ENCODE peak calls at places on chromosome 20, in seven cellular contexts. L is breast epithelium, A is uterus, J is left ventricle myocardium inferior, D is psoas muscle, I is H7, T is fibroblast of lung. R is an unnamed sample.
A peak's percentile ranks its signal among the peaks of the same experiment; 100 is the strongest.

GRCh38 chr20:57655812-57656161 is 35.6 kb upstream of the ZBP1 start:
- DNase-seq in A (no peak), D (peak; percentile 12), I (peak; percentile 33), L (no peak), J (no peak), T (no peak), R (no peak)

GRCh38 chr20:4665591-4665990 is 56.1 kb upstream of the PRND start:
- DNase-seq in J (no peak), D (no peak), A (no peak), L (no peak), I (no peak), T (no peak), R (no peak)

GRCh38 chr20:59939879-59940128 is 301 bp downstream of the PPP1R3D start:
- DNase-seq in I (no peak), J (peak; percentile 52), T (no peak), L (no peak), A (no peak), D (peak; percentile 71), R (peak; percentile 58)

GRCh38 chr20:49368596-49368995 is 90.7 kb upstream of the ZNFX1 start:
- DNase-seq in A (no peak), J (no peak), L (no peak), D (no peak), I (no peak), T (no peak), R (no peak)

GRCh38 chr20:51169813-51170212 is 146.9 kb upstream of the KCNG1 start:
- DNase-seq in I (no peak), L (no peak), A (no peak), D (no peak), J (no peak), T (no peak), R (no peak)

GRCh38 chr20:24785141-24785924 is 163.7 kb upstream of the CST7 start:
- DNase-seq in A (no peak), T (peak; percentile 90), I (no peak), J (no peak), L (no peak), D (no peak), R (no peak)

GRCh38 chr20:23520185-23520584 is 29.3 kb downstream of the CST8 start:
- DNase-seq in L (no peak), T (no peak), D (no peak), A (no peak), I (no peak), J (no peak), R (no peak)

GRCh38 chr20:17854307-17854903 is 114.2 kb downstream of the SNX5 start:
- DNase-seq in I (peak; percentile 77), L (no peak), D (peak; percentile 79), A (no peak), T (peak; percentile 36), J (peak; percentile 68), R (peak; percentile 77)

GRCh38 chr20:50144362-50144761 is 9.2 kb downstream of the PEDS1 start:
- DNase-seq in D (peak; percentile 83), L (no peak), I (no peak), A (peak; percentile 53), J (no peak), T (peak; percentile 98), R (no peak)

GRCh38 chr20:21509597-21510331 is 4.1 kb downstream of the NKX2-2 start:
- DNase-seq in D (no peak), I (peak; percentile 86), L (no peak), T (peak; percentile 67), J (no peak), A (no peak), R (no peak)

GRCh38 chr20:39853664-39854063 is 835.4 kb downstream of the MAFB start:
- DNase-seq in D (no peak), I (peak; percentile 47), T (peak; percentile 92), L (no peak), J (no peak), A (no peak), R (no peak)

GRCh38 chr20:58021481-58021880 is 207.0 kb downstream of the ANKRD60 start:
- DNase-seq in J (peak; percentile 51), D (peak; percentile 76), I (peak; percentile 89), L (no peak), T (peak; percentile 13), A (peak; percentile 57), R (peak; percentile 76)

DNA sequence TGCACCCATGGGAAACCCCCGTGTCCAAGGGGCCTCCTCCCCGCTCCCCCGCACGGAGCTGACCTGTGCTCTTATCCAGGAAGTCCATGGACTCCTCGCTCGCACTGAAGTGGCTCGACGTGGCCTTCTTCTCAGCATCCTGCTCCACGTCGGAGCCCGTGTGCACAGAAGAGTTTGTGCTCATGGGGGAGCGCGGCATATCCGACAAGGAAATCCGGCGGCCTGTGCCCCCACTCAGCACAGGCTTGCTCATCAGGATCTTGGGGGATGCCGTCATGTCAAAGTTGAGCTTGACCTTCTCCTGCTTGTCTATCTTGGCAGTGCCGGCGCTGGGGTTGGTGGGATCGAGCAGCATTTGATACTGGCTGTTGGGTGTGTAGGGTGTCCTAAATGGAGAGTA is 80.2 kb downstream of the ZMYND8 start:
- DNase-seq in D (no peak), J (no peak), A (peak; percentile 26), I (no peak), T (no peak), L (no peak), R (no peak)
- H3K36me3 ChIP-seq in D (peaks cover 49% of the 10 kb centered on the region), J (peaks cover 50% of the 10 kb centered on the region), A (no peaks in the 10 kb centered on the region), I (peaks cover 17% of the 10 kb centered on the region), T (peaks cover 11% of the 10 kb centered on the region), L (no peaks in the 10 kb centered on the region), R (peaks cover 32% of the 10 kb centered on the region)

GRCh38 chr20:13777171-13777601 is 7.5 kb downstream of the ESF1 start:
- DNase-seq in J (no peak), A (no peak), I (no peak), L (no peak), T (peak; percentile 39), D (no peak), R (no peak)
- H3K36me3 ChIP-seq in J (peaks cover 92% of the 10 kb centered on the region), A (no peaks in the 10 kb centered on the region), I (peaks cover 28% of the 10 kb centered on the region), L (no peaks in the 10 kb centered on the region), T (peaks cover 2% of the 10 kb centered on the region), D (peaks cover 95% of the 10 kb centered on the region), R (no peaks in the 10 kb centered on the region)

GRCh38 chr20:46573788-46574581 is 23.5 kb upstream of the OCSTAMP start:
- DNase-seq in A (no peak), L (no peak), J (no peak), T (peak; percentile 16), D (no peak), I (no peak), R (no peak)
- H3K36me3 ChIP-seq in A (no peaks in the 10 kb centered on the region), L (no peaks in the 10 kb centered on the region), J (no peaks in the 10 kb centered on the region), T (no peaks in the 10 kb centered on the region), D (no peaks in the 10 kb centered on the region), I (no peaks in the 10 kb centered on the region), R (no peaks in the 10 kb centered on the region)

GRCh38 chr20:54711061-54711460 is 235.7 kb downstream of the DOK5 start:
- DNase-seq in D (no peak), J (no peak), L (no peak), A (no peak), T (no peak), I (no peak), R (no peak)

GRCh38 chr20:54716790-54717189 is 241.4 kb downstream of the DOK5 start:
- DNase-seq in J (no peak), L (no peak), A (no peak), T (no peak), D (no peak), I (no peak), R (no peak)

GRCh38 chr20:54713727-54714126 is 238.3 kb downstream of the DOK5 start:
- DNase-seq in A (no peak), L (no peak), T (no peak), J (no peak), I (no peak), D (no peak), R (no peak)

GRCh38 chr20:54714817-54715216 is 239.4 kb downstream of the DOK5 start:
- DNase-seq in I (no peak), T (no peak), J (no peak), L (no peak), A (no peak), D (no peak), R (no peak)

DNA sequence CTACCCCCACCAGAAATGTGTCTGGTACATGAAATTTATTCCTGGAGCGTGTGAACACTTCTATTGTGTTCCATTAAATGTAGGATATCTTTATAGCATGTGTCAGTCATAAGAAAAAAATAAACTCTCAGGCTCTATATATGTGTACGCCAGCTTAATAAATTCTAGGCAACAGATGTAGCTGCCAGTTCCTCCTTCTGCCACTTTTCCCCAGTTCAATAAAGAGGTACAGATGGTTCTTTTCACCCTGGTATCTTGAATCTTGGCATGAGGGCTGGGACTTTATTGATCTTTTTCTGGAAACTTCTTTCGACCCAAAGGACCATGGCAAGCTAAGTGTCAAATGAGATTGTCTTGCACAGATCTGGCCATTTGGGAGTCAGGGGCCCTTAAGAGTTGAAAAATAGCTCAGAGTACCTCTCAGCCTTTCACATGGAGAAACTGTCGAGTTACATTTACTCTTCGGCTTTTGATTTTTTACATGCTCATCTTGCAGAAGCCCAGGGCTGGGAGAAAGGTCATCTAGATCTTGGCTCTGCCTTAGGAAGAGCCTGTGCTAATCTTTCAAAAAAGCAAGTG is 240.9 kb downstream of the DOK5 start:
- DNase-seq in T (no peak), D (no peak), I (no peak), A (no peak), L (no peak), J (no peak), R (no peak)
- H3K36me3 ChIP-seq in T (no peaks in the 10 kb centered on the region), D (no peaks in the 10 kb centered on the region), I (no peaks in the 10 kb centered on the region), A (no peaks in the 10 kb centered on the region), L (no peaks in the 10 kb centered on the region), J (no peaks in the 10 kb centered on the region), R (no peaks in the 10 kb centered on the region)

GRCh38 chr20:34753706-34754461 is 49.7 kb downstream of the TP53INP2 start:
- DNase-seq in A (no peak), L (no peak), J (no peak), D (no peak), I (peak; percentile 28), T (peak; percentile 14), R (no peak)
- H3K36me3 ChIP-seq in A (no peaks in the 10 kb centered on the region), L (peaks cover 8% of the 10 kb centered on the region), J (peaks cover 90% of the 10 kb centered on the region), D (peaks cover 91% of the 10 kb centered on the region), I (peaks cover 2% of the 10 kb centered on the region), T (peaks cover 11% of the 10 kb centered on the region), R (peaks cover 97% of the 10 kb centered on the region)

GRCh38 chr20:32215729-32216128 is 8.0 kb downstream of the POFUT1 start:
- DNase-seq in A (no peak), L (no peak), I (no peak), J (no peak), T (no peak), D (no peak), R (no peak)
- H3K36me3 ChIP-seq in A (no peaks in the 10 kb centered on the region), L (peaks cover 4% of the 10 kb centered on the region), I (peaks cover 37% of the 10 kb centered on the region), J (peaks cover 83% of the 10 kb centered on the region), T (peaks cover 1% of the 10 kb centered on the region), D (peaks cover 70% of the 10 kb centered on the region), R (peaks cover 90% of the 10 kb centered on the region)

GRCh38 chr20:34535301-34535840 is 19.1 kb downstream of the DYNLRB1 start:
- DNase-seq in L (no peak), T (no peak), A (no peak), D (no peak), J (no peak), I (no peak), R (no peak)
- H3K36me3 ChIP-seq in L (peaks cover 4% of the 10 kb centered on the region), T (peaks cover 38% of the 10 kb centered on the region), A (no peaks in the 10 kb centered on the region), D (peaks cover 75% of the 10 kb centered on the region), J (peaks cover 83% of the 10 kb centered on the region), I (peaks cover 30% of the 10 kb centered on the region), R (peaks cover 91% of the 10 kb centered on the region)

R was measured in heart right ventricle.